ENCODE peak calls at places on chromosomes 1 and 21, in four cellular contexts. F is OCI-M1, K is left ventricle myocardium superior, U is epithelial cell of esophagus. M is an unnamed sample.

GRCh38 chr1:95614197-95614596 is 380.2 kb downstream of the RWDD3 start:
- DNase-seq in U (peak), F (no peak), K (no peak), M (no peak)

GRCh38 chr1:207959141-207959825 is 48.4 kb upstream of the CD34 start:
- DNase-seq in U (peak), K (peak), F (no peak), M (peak)

GRCh38 chr21:46080171-46081021 is 17.5 kb upstream of the COL6A2 start:
- DNase-seq in K (peak), F (no peak), U (no peak), M (no peak)

GRCh38 chr1:171852273-171852672 is 11.0 kb downstream of the DNM3 start:
- DNase-seq in U (peak), F (no peak), K (no peak), M (no peak)

GRCh38 chr21:38985423-38986378 is 180.0 kb downstream of the ETS2 start:
- DNase-seq in F (peak), U (peak), K (peak), M (peak)

GRCh38 chr1:245880754-245881403 is 626.2 kb downstream of the SMYD3 start:
- DNase-seq in U (peak), F (no peak), K (no peak), M (no peak)

GRCh38 chr1:147700042-147700711 is 29.9 kb upstream of the ACP6 start:
- DNase-seq in K (peak), U (peak), F (peak), M (no peak)

GRCh38 chr1:200890818-200891773 is 3.6 kb upstream of the INAVA start:
- DNase-seq in U (peak), K (peak), F (peak), M (no peak)

GRCh38 chr1:156845055-156845952 is 13.6 kb downstream of the INSRR start:
- DNase-seq in F (no peak), K (no peak), U (peak), M (no peak)

GRCh38 chr1:221965252-221965651 is 223.4 kb upstream of the DUSP10 start:
- DNase-seq in U (no peak), K (no peak), F (no peak), M (no peak)

GRCh38 chr21:43855955-43856354 is 9.1 kb upstream of the AGPAT3 start:
- DNase-seq in U (no peak), F (no peak), K (no peak), M (no peak)

GRCh38 chr1:170410391-170411146 is 121.4 kb upstream of the GORAB start:
- DNase-seq in U (peak), K (no peak), F (no peak), M (no peak)

GRCh38 chr1:8702121-8702520 is 115.3 kb downstream of the RERE start:
- DNase-seq in F (peak), K (peak), U (peak), M (no peak)

GRCh38 chr1:6384962-6385672 is 8.4 kb downstream of the ACOT7 start:
- DNase-seq in K (peak), F (no peak), U (peak), M (no peak)

GRCh38 chr1:93591833-93592635 is 89.6 kb downstream of the BCAR3 start:
- DNase-seq in K (no peak), U (no peak), F (no peak), M (no peak)

GRCh38 chr1:33098371-33098770 is 17.4 kb downstream of the AZIN2 start:
- DNase-seq in U (no peak), K (no peak), F (peak), M (no peak)

GRCh38 chr1:1360511-1361169 is 2.3 kb upstream of the MXRA8 start:
- DNase-seq in F (no peak), U (peak), K (peak), M (peak)

GRCh38 chr1:99266731-99267130 is 2.4 kb downstream of the PLPPR4 start:
- DNase-seq in F (no peak), K (no peak), U (peak), M (no peak)

GRCh38 chr1:94063379-94063778 is 57.6 kb downstream of the ABCA4 start:
- DNase-seq in F (peak), K (peak), U (peak), M (no peak)

GRCh38 chr1:245229051-245229450 is 74.3 kb downstream of the KIF26B start:
- DNase-seq in F (no peak), U (no peak), K (no peak), M (no peak)

GRCh38 chr1:218262259-218262658 is 22.8 kb upstream of the RRP15 start:
- DNase-seq in F (no peak), U (peak), K (no peak), M (no peak)

GRCh38 chr1:9129391-9130041 is 614 bp upstream of the GPR157 start:
- DNase-seq in K (peak), F (no peak), U (peak), M (peak)